ENCODE peak calls at places on chromosomes 6 and 20, in eight cellular contexts. E is DMS53; K is activated T-cell treated with anti-CD3 and anti-CD28 coated beads for 1 hour; W is stimulated activated CD4-positive, alpha-beta T cell treated with anti-CD3 and anti-CD28 coated beads, Interleukin-2, amount 100 ng/mL, for 48 hours; P is HEK293T; Y is HTR-8/SVneo; C is AG10803; S is choroid plexus epithelial cell. X is an unnamed sample.

GRCh38 chr6:63919556-63920110 is 284.0 kb downstream of the PHF3 start:
- DNase-seq in E (no peak), K (no peak), W (no peak), P (no peak), Y (no peak), C (no peak), S (peak; percentile 40), X (no peak)

GRCh38 chr6:32190946-32191677 is 1.1 kb upstream of the PBX2 start:
- DNase-seq in E (no peak), K (no peak), W (no peak), P (no peak), Y (no peak), C (no peak), S (no peak), X (no peak)

GRCh38 chr6:168165373-168165772 is 86.4 kb upstream of the FRMD1 start:
- DNase-seq in E (no peak), K (no peak), W (no peak), P (no peak), Y (peak; percentile 15), C (peak; percentile 67), S (no peak), X (peak; percentile 8)

GRCh38 chr6:147065786-147066185 is 138.4 kb upstream of the STXBP5 start:
- DNase-seq in E (peak; percentile 82), K (no peak), W (no peak), P (no peak), Y (no peak), C (no peak), S (no peak), X (peak; percentile 12)

GRCh38 chr20:4108495-4109306 is 93.3 kb upstream of the RNF24 start:
- DNase-seq in E (peak; percentile 90), K (peak; percentile 30), W (peak; percentile 50), P (peak; percentile 82), Y (peak; percentile 83), C (peak; percentile 90), S (peak; percentile 94), X (peak; percentile 74)

GRCh38 chr20:60209048-60209447 is 250.8 kb downstream of the CDH26 start:
- DNase-seq in E (no peak), K (no peak), W (no peak), P (no peak), Y (peak; percentile 38), C (no peak), S (no peak), X (no peak)

GRCh38 chr6:108464506-108465084 is 96.1 kb upstream of the FOXO3 start:
- DNase-seq in E (no peak), K (no peak), W (no peak), P (no peak), Y (no peak), C (no peak), S (no peak), X (no peak)

GRCh38 chr6:40631760-40632159 is 44.6 kb upstream of the LRFN2 start:
- DNase-seq in E (no peak), K (no peak), W (no peak), P (no peak), Y (no peak), C (no peak), S (no peak), X (no peak)

GRCh38 chr6:70289299-70289698 is 13.6 kb downstream of the COL9A1 start:
- DNase-seq in E (peak; percentile 44), K (no peak), W (no peak), P (peak; percentile 32), Y (no peak), C (no peak), S (peak; percentile 2), X (no peak)

GRCh38 chr6:109939654-109940053 is 38.5 kb upstream of the GPR6 start:
- DNase-seq in E (no peak), K (no peak), W (no peak), P (no peak), Y (no peak), C (no peak), S (no peak), X (no peak)

GRCh38 chr6:131065112-131065823 is 2.2 kb upstream of the EPB41L2 start:
- DNase-seq in E (peak; percentile 53), K (no peak), W (no peak), P (no peak), Y (no peak), C (no peak), S (no peak), X (no peak)

GRCh38 chr6:44339301-44339700 is 3.1 kb upstream of the SPATS1 start:
- DNase-seq in E (no peak), K (no peak), W (no peak), P (no peak), Y (no peak), C (no peak), S (no peak), X (no peak)

GRCh38 chr6:85041376-85041775 is 277.0 kb upstream of the TBX18 start:
- DNase-seq in E (peak; percentile 1), K (no peak), W (no peak), P (no peak), Y (no peak), C (no peak), S (peak; percentile 18), X (no peak)

GRCh38 chr6:152746172-152746553 is 4.4 kb upstream of the VIP start:
- DNase-seq in E (peak; percentile 9), K (no peak), W (no peak), P (no peak), Y (peak; percentile 5), C (peak; percentile 76), S (peak; percentile 40), X (no peak)

GRCh38 chr6:97038437-97038836 is 113.9 kb downstream of the KLHL32 start:
- DNase-seq in E (no peak), K (no peak), W (no peak), P (no peak), Y (no peak), C (no peak), S (no peak), X (no peak)

GRCh38 chr6:161038229-161039003 is 46.8 kb downstream of the MAP3K4 start:
- DNase-seq in E (no peak), K (no peak), W (no peak), P (no peak), Y (peak; percentile 40), C (peak; percentile 97), S (peak; percentile 86), X (peak; percentile 57)

GRCh38 chr6:24215068-24215467 is 89.1 kb downstream of the NRSN1 start:
- DNase-seq in E (no peak), K (no peak), W (no peak), P (no peak), Y (no peak), C (no peak), S (no peak), X (no peak)

GRCh38 chr6:43222418-43223059 is 6.7 kb downstream of the DNPH1 start:
- DNase-seq in E (no peak), K (no peak), W (no peak), P (no peak), Y (no peak), C (no peak), S (no peak), X (no peak)

X was measured in mucosa of gallbladder.